ENCODE peak calls at places on chromosomes 2 and 18, in five cellular contexts. T is EL; B is stimulated activated CD8-positive, alpha-beta memory T cell treated with anti-CD3 and anti-CD28 coated beads, Interleukin-15, amount 100 ng/mL, for 1 hour; Z is NCI-H345; I is right atrium auricular region. J is an unnamed sample.

GRCh38 chr2:176109226-176109954 is 2.3 kb downstream of the HOXD11 start:
- DNase-seq in B (no peak), T (no peak), I (no peak), Z (no peak), J (no peak)

GRCh38 chr2:136131484-136131960 is 13.6 kb upstream of the CXCR4 start:
- DNase-seq in I (no peak), T (no peak), B (no peak), Z (no peak), J (no peak)

GRCh38 chr2:136129601-136130000 is 11.7 kb upstream of the CXCR4 start:
- DNase-seq in B (no peak), Z (no peak), T (no peak), I (no peak), J (no peak)

GRCh38 chr2:236343400-236344161 is 79.4 kb upstream of the ASB18 start:
- DNase-seq in Z (peak), B (peak), T (peak), I (peak), J (peak)

GRCh38 chr2:150234787-150235512 is 252.5 kb downstream of the RND3 start:
- DNase-seq in B (no peak), I (no peak), T (peak), Z (no peak), J (no peak)

GRCh38 chr2:149185942-149186490 is 144.4 kb upstream of the LYPD6 start:
- DNase-seq in T (no peak), Z (no peak), B (no peak), I (no peak), J (no peak)

GRCh38 chr2:212245868-212246267 is 292.7 kb downstream of the ERBB4 start:
- DNase-seq in Z (no peak), T (no peak), I (no peak), B (no peak), J (no peak)

GRCh38 chr18:73244411-73244810 is 376.6 kb upstream of the NETO1 start:
- DNase-seq in B (no peak), Z (no peak), T (no peak), I (no peak), J (no peak)

GRCh38 chr2:20304411-20304810 is 46.2 kb downstream of the PUM2 start:
- DNase-seq in I (no peak), B (no peak), Z (no peak), T (peak), J (no peak)

GRCh38 chr2:189129971-189130370 is 49.6 kb downstream of the COL5A2 start:
- DNase-seq in I (no peak), B (no peak), T (peak), Z (no peak), J (no peak)

GRCh38 chr2:46416739-46417403 is 62.5 kb upstream of the TMEM247 start:
- DNase-seq in B (no peak), I (no peak), Z (no peak), T (peak), J (no peak)

GRCh38 chr2:231489990-231490389 is 25.7 kb upstream of the NCL start:
- DNase-seq in B (no peak), I (no peak), Z (no peak), T (no peak), J (no peak)

GRCh38 chr2:203681978-203682377 is 24.5 kb upstream of the CD28 start:
- DNase-seq in B (no peak), T (peak), Z (no peak), I (no peak), J (no peak)

GRCh38 chr2:215579809-215580208 is 143.9 kb upstream of the FN1 start:
- DNase-seq in T (peak), B (no peak), Z (no peak), I (no peak), J (no peak)

GRCh38 chr2:19332503-19332902 is 25.9 kb downstream of the OSR1 start:
- DNase-seq in Z (no peak), B (no peak), T (no peak), I (no peak), J (no peak)

GRCh38 chr2:3046170-3046865 is 331.3 kb downstream of the EIPR1 start:
- DNase-seq in B (no peak), I (no peak), T (no peak), Z (no peak), J (no peak)

GRCh38 chr18:70243131-70243530 is 37.6 kb upstream of the RTTN start:
- DNase-seq in Z (no peak), T (no peak), B (no peak), I (no peak), J (no peak)

GRCh38 chr2:120622886-120623753 is 112.5 kb upstream of the GLI2 start:
- DNase-seq in I (no peak), B (no peak), Z (no peak), T (no peak), J (no peak)

GRCh38 chr2:140270229-140270628 is 1490.0 kb upstream of the NXPH2 start:
- DNase-seq in B (no peak), I (no peak), Z (no peak), T (no peak), J (no peak)

GRCh38 chr2:74648009-74648443 is at the start of gene M1AP:
- DNase-seq in B (no peak), Z (no peak), T (no peak), I (no peak), J (no peak)

GRCh38 chr2:94762600-94762999 is 108.6 kb upstream of the TEKT4 start:
- DNase-seq in B (no peak), T (no peak), I (no peak), Z (no peak), J (no peak)